ENCODE peak calls at places on chromosome 18, in seven cellular contexts. D is RWPE2, Q is pulmonary artery endothelial cell, F is GM03348, N is HFFc6, P is retina, O is skeletal muscle cell. R is an unnamed sample.

GRCh38 chr18:43936176-43936575 is 658.9 kb upstream of the SYT4 start:
- DNase-seq in Q (no peak), N (no peak), D (no peak), P (no peak), O (no peak), F (no peak), R (no peak)

GRCh38 chr18:57837917-57838548 is 34.9 kb upstream of the ATP8B1 start:
- DNase-seq in F (no peak), P (no peak), N (no peak), Q (peak; percentile 76), O (no peak), D (no peak), R (no peak)

GRCh38 chr18:77124452-77124922 is 8.1 kb downstream of the MBP start:
- DNase-seq in O (no peak), Q (no peak), N (no peak), D (no peak), P (no peak), F (no peak), R (peak; percentile 52)

GRCh38 chr18:31040982-31041345 is 1.6 kb downstream of the DSC3 start:
- DNase-seq in O (no peak), P (no peak), F (no peak), D (peak; percentile 66), N (no peak), Q (no peak), R (no peak)

GRCh38 chr18:76668546-76668945 is 153.8 kb upstream of the ZNF236 start:
- DNase-seq in N (no peak), Q (no peak), D (no peak), P (no peak), F (no peak), O (no peak), R (no peak)

GRCh38 chr18:62226047-62226446 is 39.0 kb downstream of the RELCH start:
- DNase-seq in P (no peak), D (no peak), F (no peak), O (no peak), N (no peak), Q (no peak), R (no peak)

GRCh38 chr18:8252371-8252770 is 356.9 kb upstream of the RAB12 start:
- DNase-seq in F (no peak), N (no peak), P (no peak), D (no peak), Q (no peak), O (no peak), R (no peak)

GRCh38 chr18:23845988-23846630 is 156.9 kb downstream of the LAMA3 start:
- DNase-seq in N (no peak), F (no peak), D (no peak), P (no peak), Q (no peak), O (no peak), R (peak; percentile 50)

GRCh38 chr18:4454548-4455112 is 477 bp downstream of the DLGAP1 start:
- DNase-seq in O (no peak), P (no peak), N (no peak), F (peak; percentile 2), D (no peak), Q (no peak), R (no peak)

GRCh38 chr18:58535340-58536186 is 93.3 kb downstream of the ALPK2 start:
- DNase-seq in F (no peak), N (no peak), Q (no peak), D (no peak), O (peak; percentile 75), P (peak; percentile 34), R (no peak)

GRCh38 chr18:28198588-28198987 is 21.7 kb upstream of the CDH2 start:
- DNase-seq in D (no peak), N (no peak), O (no peak), F (no peak), Q (no peak), P (no peak), R (no peak)

GRCh38 chr18:6487027-6487426 is 72.3 kb upstream of the L3MBTL4 start:
- DNase-seq in O (no peak), P (no peak), D (no peak), N (no peak), F (no peak), Q (no peak), R (no peak)

GRCh38 chr18:46555724-46556123 is 101.3 kb downstream of the LOXHD1 start:
- DNase-seq in N (no peak), P (no peak), D (no peak), F (peak; percentile 32), O (no peak), Q (no peak), R (no peak)

GRCh38 chr18:58639751-58640427 is 11.0 kb upstream of the ALPK2 start:
- DNase-seq in O (peak; percentile 30), P (no peak), D (no peak), N (peak; percentile 91), F (peak; percentile 53), Q (no peak), R (no peak)

GRCh38 chr18:10995576-10995975 is 153.8 kb downstream of the PIEZO2 start:
- DNase-seq in O (no peak), Q (no peak), P (no peak), F (no peak), N (no peak), D (no peak), R (no peak)

GRCh38 chr18:79577451-79578395 is 101.9 kb upstream of the CTDP1 start:
- DNase-seq in F (no peak), O (no peak), Q (no peak), N (no peak), D (peak; percentile 47), P (no peak), R (peak; percentile 34)

GRCh38 chr18:56284319-56284718 is 354.1 kb downstream of the TXNL1 start:
- DNase-seq in Q (no peak), P (no peak), D (no peak), O (no peak), N (peak; percentile 29), F (no peak), R (no peak)

GRCh38 chr18:48813833-48814489 is 136.8 kb downstream of the SMAD7 start:
- DNase-seq in F (no peak), O (no peak), P (no peak), Q (no peak), N (no peak), D (peak; percentile 11), R (peak; percentile 51)

GRCh38 chr18:5237723-5238370 is 40.8 kb upstream of the AKAIN1 start:
- DNase-seq in P (peak; percentile 99), N (peak; percentile 79), Q (peak; percentile 47), D (peak; percentile 83), F (peak; percentile 95), O (peak; percentile 71), R (peak; percentile 98)

GRCh38 chr18:79905993-79906392 is 45.5 kb downstream of the SLC66A2 start:
- DNase-seq in N (no peak), O (no peak), Q (no peak), D (no peak), P (no peak), F (no peak), R (no peak)

GRCh38 chr18:30860741-30861140 is 181.8 kb downstream of the DSC3 start:
- DNase-seq in N (no peak), O (no peak), Q (no peak), D (no peak), P (no peak), F (no peak), R (no peak)

GRCh38 chr18:55485666-55486065 is 102.3 kb downstream of the TCF4 start:
- DNase-seq in D (no peak), O (peak; percentile 71), P (no peak), N (peak; percentile 43), Q (no peak), F (peak; percentile 56), R (no peak)

R was measured in upper lobe of left lung.